ENCODE peak calls at places on chromosomes 7 and 10, in four cellular contexts. One of them, this sample, is unnamed.

GRCh38 chr7:30983914-30984247 is 20.1 kb downstream of the GHRHR start:
- DNase-seq in T-helper 17 cell: no peak
- DNase-seq in PC-3: no peak
- DNase-seq in effector memory CD8-positive, alpha-beta T cell: no peak
- DNase-seq in this sample: no peak

GRCh38 chr10:96359616-96360015 is 814 bp upstream of the OPALIN start:
- DNase-seq in T-helper 17 cell: no peak
- DNase-seq in PC-3: no peak
- DNase-seq in effector memory CD8-positive, alpha-beta T cell: no peak
- DNase-seq in this sample: no peak

GRCh38 chr7:51304729-51305128 is 11.9 kb downstream of the COBL start:
- DNase-seq in T-helper 17 cell: no peak
- DNase-seq in PC-3: peak; percentile 57
- DNase-seq in effector memory CD8-positive, alpha-beta T cell: no peak
- DNase-seq in this sample: no peak

GRCh38 chr7:84637568-84638338 is 443.2 kb upstream of the SEMA3A start:
- DNase-seq in T-helper 17 cell: no peak
- DNase-seq in PC-3: peak; percentile 88
- DNase-seq in effector memory CD8-positive, alpha-beta T cell: no peak
- DNase-seq in this sample: no peak

GRCh38 chr10:34922138-34922537 is 107.0 kb upstream of the PARD3 start:
- DNase-seq in T-helper 17 cell: no peak
- DNase-seq in PC-3: peak; percentile 58
- DNase-seq in effector memory CD8-positive, alpha-beta T cell: no peak
- DNase-seq in this sample: no peak

GRCh38 chr10:130491698-130492050 is 355.5 kb downstream of the GLRX3 start:
- DNase-seq in T-helper 17 cell: no peak
- DNase-seq in PC-3: no peak
- DNase-seq in effector memory CD8-positive, alpha-beta T cell: no peak
- DNase-seq in this sample: no peak

GRCh38 chr7:45978010-45978681 is 57.1 kb upstream of the IGFBP3 start:
- DNase-seq in T-helper 17 cell: no peak
- DNase-seq in PC-3: peak; percentile 98
- DNase-seq in effector memory CD8-positive, alpha-beta T cell: no peak
- DNase-seq in this sample: no peak

GRCh38 chr7:80440908-80441307 is 71.0 kb downstream of the GNAT3 start:
- DNase-seq in T-helper 17 cell: no peak
- DNase-seq in PC-3: peak; percentile 7
- DNase-seq in effector memory CD8-positive, alpha-beta T cell: no peak
- DNase-seq in this sample: no peak

GRCh38 chr7:17939670-17940301 is 508 bp downstream of the SNX13 start:
- DNase-seq in T-helper 17 cell: peak; percentile 36
- DNase-seq in PC-3: peak; percentile 38
- DNase-seq in effector memory CD8-positive, alpha-beta T cell: peak; percentile 52
- DNase-seq in this sample: peak; percentile 60

GRCh38 chr7:144738708-144739314 is 97.0 kb downstream of the TPK1 start:
- DNase-seq in T-helper 17 cell: no peak
- DNase-seq in PC-3: peak; percentile 52
- DNase-seq in effector memory CD8-positive, alpha-beta T cell: no peak
- DNase-seq in this sample: no peak

GRCh38 chr10:76973091-76973514 is 664.5 kb downstream of the KCNMA1 start:
- DNase-seq in T-helper 17 cell: no peak
- DNase-seq in PC-3: no peak
- DNase-seq in effector memory CD8-positive, alpha-beta T cell: no peak
- DNase-seq in this sample: no peak

GRCh38 chr10:14146501-14146900 is 184.2 kb downstream of the FRMD4A start:
- DNase-seq in T-helper 17 cell: no peak
- DNase-seq in PC-3: peak; percentile 1
- DNase-seq in effector memory CD8-positive, alpha-beta T cell: no peak
- DNase-seq in this sample: no peak

GRCh38 chr7:42753917-42754363 is 157.9 kb downstream of the C7orf25 start:
- DNase-seq in T-helper 17 cell: no peak
- DNase-seq in PC-3: no peak
- DNase-seq in effector memory CD8-positive, alpha-beta T cell: no peak
- DNase-seq in this sample: no peak

GRCh38 chr7:105011771-105012502 is 2.1 kb upstream of the KMT2E start:
- DNase-seq in T-helper 17 cell: no peak
- DNase-seq in PC-3: no peak
- DNase-seq in effector memory CD8-positive, alpha-beta T cell: peak; percentile 35
- DNase-seq in this sample: peak; percentile 33

GRCh38 chr10:30199376-30200018 is 140.1 kb upstream of the JCAD start:
- DNase-seq in T-helper 17 cell: no peak
- DNase-seq in PC-3: peak; percentile 61
- DNase-seq in effector memory CD8-positive, alpha-beta T cell: no peak
- DNase-seq in this sample: no peak

GRCh38 chr10:80148166-80148805 is 15.8 kb downstream of the PLAC9 start:
- DNase-seq in T-helper 17 cell: no peak
- DNase-seq in PC-3: peak; percentile 57
- DNase-seq in effector memory CD8-positive, alpha-beta T cell: no peak
- DNase-seq in this sample: no peak

This sample was measured in natural killer cell.